ENCODE peak calls at places on chromosomes 5 and 9, in six cellular contexts. I is dorsolateral prefrontal cortex, X is upper lobe of right lung, U is adipocyte, D is heart left ventricle, Q is tibial artery. B is an unnamed sample.

GRCh38 chr5:143033535-143034260 is 263.5 kb downstream of the ARHGAP26 start:
- DNase-seq in D (no peak), U (peak), Q (no peak), X (no peak), I (no peak), B (peak)

GRCh38 chr9:91567642-91568274 is 144.1 kb upstream of the NFIL3 start:
- DNase-seq in D (peak), Q (no peak), X (no peak), I (no peak), U (no peak), B (no peak)

GRCh38 chr5:58502032-58502431 is 10.8 kb downstream of the GAPT start:
- DNase-seq in D (no peak), U (no peak), Q (no peak), I (no peak), X (no peak), B (no peak)

GRCh38 chr5:180424094-180424493 is 70.1 kb upstream of the CNOT6 start:
- DNase-seq in D (no peak), I (no peak), Q (no peak), U (no peak), X (no peak), B (no peak)

GRCh38 chr9:110047955-110048472 is 159.9 kb downstream of the C9orf152 start:
- DNase-seq in U (no peak), X (no peak), I (no peak), Q (no peak), D (no peak), B (no peak)

GRCh38 chr5:76716456-76717157 is 681 bp downstream of the F2R start:
- DNase-seq in I (no peak), U (peak), D (peak), Q (no peak), X (no peak), B (no peak)

GRCh38 chr9:97737429-97737828 is 40.3 kb upstream of the XPA start:
- DNase-seq in U (no peak), Q (no peak), X (no peak), I (no peak), D (no peak), B (no peak)

GRCh38 chr9:1386420-1386819 is 336.3 kb downstream of the DMRT2 start:
- DNase-seq in I (no peak), U (no peak), D (no peak), X (no peak), Q (no peak), B (no peak)

GRCh38 chr9:122370303-122370702 is 521 bp upstream of the PTGS1 start:
- DNase-seq in X (peak), I (no peak), D (peak), Q (no peak), U (no peak), B (no peak)

GRCh38 chr9:137899551-137900360 is 22.2 kb downstream of the CACNA1B start:
- DNase-seq in I (peak), D (no peak), U (no peak), X (peak), Q (peak), B (no peak)

GRCh38 chr9:127305450-127306226 is 41.1 kb downstream of the GARNL3 start:
- DNase-seq in U (no peak), D (no peak), Q (no peak), X (no peak), I (no peak), B (no peak)

GRCh38 chr5:92378961-92379611 is 996.0 kb upstream of the ARRDC3 start:
- DNase-seq in U (no peak), D (peak), I (peak), X (no peak), Q (no peak), B (no peak)

GRCh38 chr9:18632624-18633407 is 158.9 kb downstream of the ADAMTSL1 start:
- DNase-seq in I (no peak), D (peak), U (peak), Q (peak), X (no peak), B (peak)

GRCh38 chr9:125388978-125389377 is 127.4 kb downstream of the GAPVD1 start:
- DNase-seq in U (no peak), D (no peak), Q (no peak), X (no peak), I (no peak), B (no peak)

GRCh38 chr9:82677086-82677485 is 385.9 kb downstream of the RASEF start:
- DNase-seq in Q (no peak), D (no peak), X (no peak), U (no peak), I (no peak), B (no peak)

GRCh38 chr5:136212252-136212721 is 19.3 kb upstream of the SMIM32 start:
- DNase-seq in D (peak), I (no peak), Q (no peak), U (peak), X (peak), B (peak)

GRCh38 chr5:7597058-7597457 is 201.1 kb downstream of the ADCY2 start:
- DNase-seq in Q (no peak), I (no peak), X (no peak), U (peak), D (no peak), B (no peak)

GRCh38 chr9:87676976-87677775 is 48.7 kb upstream of the CTSL start:
- DNase-seq in X (no peak), D (peak), U (peak), Q (peak), I (no peak), B (no peak)

GRCh38 chr5:56269216-56269927 is 36.2 kb upstream of the ANKRD55 start:
- DNase-seq in I (no peak), X (no peak), D (no peak), Q (no peak), U (peak), B (peak)

GRCh38 chr9:81465468-81466002 is 223.8 kb downstream of the TLE1 start:
- DNase-seq in Q (no peak), D (peak), U (no peak), X (no peak), I (no peak), B (peak)

GRCh38 chr9:9998491-9999287 is 614.1 kb downstream of the PTPRD start:
- DNase-seq in Q (no peak), I (no peak), U (no peak), D (no peak), X (no peak), B (no peak)

GRCh38 chr5:54753034-54753433 is 232.4 kb downstream of the ESM1 start:
- DNase-seq in X (no peak), Q (no peak), I (no peak), D (peak), U (peak), B (peak)

GRCh38 chr9:94705162-94705712 is 21.3 kb upstream of the AOPEP start:
- DNase-seq in D (no peak), Q (no peak), X (no peak), U (no peak), I (no peak), B (no peak)

GRCh38 chr5:142384014-142384413 is 59.2 kb upstream of the SPRY4 start:
- DNase-seq in D (no peak), U (no peak), X (no peak), I (no peak), Q (no peak), B (no peak)

GRCh38 chr5:76303917-76304316 is 99.2 kb upstream of the IQGAP2 start:
- DNase-seq in X (no peak), I (no peak), Q (peak), D (no peak), U (no peak), B (no peak)

GRCh38 chr5:24407486-24407885 is 237.3 kb downstream of the CDH10 start:
- DNase-seq in D (no peak), Q (no peak), U (no peak), X (no peak), I (no peak), B (no peak)

GRCh38 chr5:138926257-138926656 is 51.1 kb upstream of the LRRTM2 start:
- DNase-seq in I (no peak), Q (no peak), U (no peak), X (no peak), D (no peak), B (no peak)

GRCh38 chr9:134419684-134420076 is 93.4 kb downstream of the RXRA start:
- DNase-seq in I (no peak), D (no peak), X (no peak), U (no peak), Q (no peak), B (no peak)

GRCh38 chr9:20511680-20512079 is 110.6 kb downstream of the MLLT3 start:
- DNase-seq in I (no peak), Q (no peak), U (no peak), X (no peak), D (no peak), B (no peak)

GRCh38 chr9:129595323-129595741 is 25.6 kb downstream of the C9orf50 start:
- DNase-seq in U (peak), Q (no peak), X (no peak), D (no peak), I (no peak), B (no peak)

GRCh38 chr5:104513621-104514020 is 951.0 kb upstream of the NUDT12 start:
- DNase-seq in Q (no peak), X (no peak), I (no peak), D (no peak), U (peak), B (peak)

GRCh38 chr5:141914154-141914743 is 9.4 kb upstream of the DELE1 start:
- DNase-seq in X (peak), Q (peak), D (peak), I (peak), U (peak), B (peak)

GRCh38 chr5:157050050-157050449 is 8.9 kb downstream of the HAVCR1 start:
- DNase-seq in Q (no peak), I (no peak), U (no peak), X (no peak), D (no peak), B (no peak)

GRCh38 chr5:157051604-157052245 is 7.2 kb downstream of the HAVCR1 start:
- DNase-seq in D (no peak), U (no peak), X (no peak), I (no peak), Q (no peak), B (no peak)

GRCh38 chr5:157047898-157048297 is 11.0 kb downstream of the HAVCR1 start:
- DNase-seq in X (no peak), I (no peak), D (no peak), Q (no peak), U (no peak), B (no peak)

GRCh38 chr5:157046041-157046440 is 12.9 kb downstream of the HAVCR1 start:
- DNase-seq in I (peak), X (no peak), Q (no peak), U (peak), D (peak), B (no peak)

DNA sequence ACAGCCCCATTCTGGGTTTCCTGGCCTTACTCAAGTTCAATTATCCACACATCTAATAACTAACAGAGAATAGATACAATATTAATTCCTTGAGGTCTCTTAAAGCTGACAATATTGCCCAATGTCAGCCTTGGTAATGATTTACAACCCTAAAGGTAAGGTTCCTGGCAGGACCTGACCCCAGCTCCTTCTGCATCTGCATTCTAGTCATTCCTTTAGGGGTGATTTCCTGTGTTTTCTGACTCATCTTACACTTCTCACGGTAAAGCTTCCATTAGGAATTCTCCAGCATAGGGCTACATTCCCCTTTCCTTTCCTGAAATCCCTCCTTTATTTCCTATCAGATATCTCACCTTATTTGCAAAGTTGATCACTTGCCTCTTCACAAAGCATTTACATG is 9.3 kb downstream of the HAVCR1 start:
- DNase-seq in U (no peak), D (no peak), Q (no peak), I (no peak), X (no peak), B (peak)
- H3K4me3 ChIP-seq in U (no peak), D (no peak), Q (no peak), I (no peak), X (no peak), B (no peak)

GRCh38 chr9:89677696-89678393 is 73.0 kb downstream of the GADD45G start:
- DNase-seq in U (no peak), I (no peak), D (peak), Q (no peak), X (no peak), B (no peak)
- H3K4me3 ChIP-seq in U (no peak), I (no peak), D (no peak), Q (no peak), X (no peak), B (no peak)

GRCh38 chr5:88838500-88838899 is 44.5 kb downstream of the MEF2C start:
- DNase-seq in I (no peak), D (no peak), Q (no peak), X (no peak), U (no peak), B (no peak)

GRCh38 chr5:88839238-88839637 is 43.7 kb downstream of the MEF2C start:
- DNase-seq in D (no peak), X (no peak), I (no peak), Q (no peak), U (no peak), B (no peak)

GRCh38 chr5:88842784-88843183 is 40.2 kb downstream of the MEF2C start:
- DNase-seq in I (no peak), Q (no peak), X (no peak), D (no peak), U (no peak), B (no peak)

GRCh38 chr5:88841212-88841611 is 41.8 kb downstream of the MEF2C start:
- DNase-seq in I (no peak), Q (no peak), U (no peak), D (no peak), X (no peak), B (no peak)

GRCh38 chr5:88840497-88840896 is 42.5 kb downstream of the MEF2C start:
- DNase-seq in X (no peak), Q (no peak), I (no peak), D (no peak), U (no peak), B (no peak)
- H3K4me3 ChIP-seq in X (no peak), Q (no peak), I (no peak), D (no peak), U (no peak), B (no peak)

GRCh38 chr5:172764861-172765765 is 5.9 kb downstream of the DUSP1 start:
- DNase-seq in Q (peak), I (peak), D (peak), X (peak), U (peak), B (peak)
- H3K4me3 ChIP-seq in Q (peak), I (peak), D (peak), X (peak), U (peak), B (peak)

GRCh38 chr5:131999041-131999440 is 12.4 kb downstream of the ACSL6 start:
- DNase-seq in D (no peak), U (no peak), X (no peak), Q (no peak), I (no peak), B (no peak)

GRCh38 chr5:131999991-132000490 is 11.4 kb downstream of the ACSL6 start:
- DNase-seq in U (no peak), I (peak), X (peak), Q (no peak), D (peak), B (no peak)

GRCh38 chr5:131998431-131999040 is 12.9 kb downstream of the ACSL6 start:
- DNase-seq in I (peak), X (peak), Q (no peak), D (peak), U (no peak), B (no peak)

GRCh38 chr5:132000677-132001453 is 10.6 kb downstream of the ACSL6 start:
- DNase-seq in Q (no peak), X (peak), U (no peak), D (peak), I (peak), B (no peak)

GRCh38 chr5:131999471-131999931 is 12.0 kb downstream of the ACSL6 start:
- DNase-seq in D (peak), Q (no peak), X (peak), I (peak), U (no peak), B (no peak)
- H3K4me3 ChIP-seq in D (no peak), Q (no peak), X (no peak), I (peak), U (no peak), B (no peak)